ENCODE peak calls at places on chromosomes 3 and 15, in ten cellular contexts. K is RWPE2, M is lower leg skin, R is astrocyte of the cerebellum, Q is transverse colon, N is fibroblast of mammary gland, I is astrocyte of the spinal cord, Z is cardiac fibroblast, D is fibroblast of the aortic adventitia, H is tibial artery. A is an unnamed sample.

GRCh38 chr3:183966361-183966791 is 51.3 kb downstream of the ABCC5 start:
- DNase-seq in Z (no peak), H (no peak), M (no peak), Q (no peak), D (no peak), I (no peak), R (no peak), K (no peak), N (no peak), A (no peak)

GRCh38 chr15:47737424-47737823 is 20.1 kb downstream of the SEMA6D start:
- DNase-seq in I (no peak), H (no peak), Q (no peak), D (peak), N (peak), Z (peak), R (no peak), K (no peak), M (no peak), A (no peak)

GRCh38 chr3:47475029-47475569 is 642 bp downstream of the SCAP start:
- DNase-seq in Z (peak), D (peak), R (no peak), I (peak), Q (peak), K (no peak), N (peak), M (no peak), H (no peak), A (peak)

GRCh38 chr3:71495708-71496472 is 87.6 kb downstream of the FOXP1 start:
- DNase-seq in M (no peak), H (no peak), R (no peak), Z (peak), D (peak), I (peak), N (peak), K (no peak), Q (no peak), A (peak)

GRCh38 chr15:32790352-32790999 is 72.7 kb downstream of the GREM1 start:
- DNase-seq in D (peak), R (peak), Q (no peak), M (no peak), Z (peak), I (peak), N (peak), K (no peak), H (no peak), A (no peak)

GRCh38 chr15:73346735-73347312 is 21.9 kb downstream of the HCN4 start:
- DNase-seq in D (peak), K (no peak), R (peak), H (no peak), M (no peak), N (peak), I (peak), Q (peak), Z (peak), A (peak)

GRCh38 chr3:43892535-43892934 is 201.8 kb downstream of the ABHD5 start:
- DNase-seq in Z (no peak), Q (no peak), D (no peak), K (no peak), M (no peak), I (no peak), R (no peak), H (no peak), N (no peak), A (no peak)

GRCh38 chr3:70861234-70861633 is 548.8 kb upstream of the MDFIC2 start:
- DNase-seq in Z (peak), R (no peak), N (peak), K (no peak), H (no peak), I (peak), M (no peak), D (peak), Q (no peak), A (no peak)

GRCh38 chr15:84598993-84599392 is 1.8 kb upstream of the ZSCAN2 start:
- DNase-seq in Z (peak), K (no peak), M (no peak), H (no peak), I (peak), Q (peak), R (peak), D (peak), N (peak), A (peak)

GRCh38 chr3:141050913-141051632 is at the start of gene SPSB4:
- DNase-seq in D (no peak), R (no peak), I (peak), K (no peak), H (peak), Z (peak), Q (peak), N (peak), M (no peak), A (peak)

GRCh38 chr3:183285828-183286457 is 32.9 kb downstream of the B3GNT5 start:
- DNase-seq in R (peak), I (peak), N (peak), H (peak), Q (peak), K (peak), D (peak), Z (peak), M (peak), A (peak)

DNA sequence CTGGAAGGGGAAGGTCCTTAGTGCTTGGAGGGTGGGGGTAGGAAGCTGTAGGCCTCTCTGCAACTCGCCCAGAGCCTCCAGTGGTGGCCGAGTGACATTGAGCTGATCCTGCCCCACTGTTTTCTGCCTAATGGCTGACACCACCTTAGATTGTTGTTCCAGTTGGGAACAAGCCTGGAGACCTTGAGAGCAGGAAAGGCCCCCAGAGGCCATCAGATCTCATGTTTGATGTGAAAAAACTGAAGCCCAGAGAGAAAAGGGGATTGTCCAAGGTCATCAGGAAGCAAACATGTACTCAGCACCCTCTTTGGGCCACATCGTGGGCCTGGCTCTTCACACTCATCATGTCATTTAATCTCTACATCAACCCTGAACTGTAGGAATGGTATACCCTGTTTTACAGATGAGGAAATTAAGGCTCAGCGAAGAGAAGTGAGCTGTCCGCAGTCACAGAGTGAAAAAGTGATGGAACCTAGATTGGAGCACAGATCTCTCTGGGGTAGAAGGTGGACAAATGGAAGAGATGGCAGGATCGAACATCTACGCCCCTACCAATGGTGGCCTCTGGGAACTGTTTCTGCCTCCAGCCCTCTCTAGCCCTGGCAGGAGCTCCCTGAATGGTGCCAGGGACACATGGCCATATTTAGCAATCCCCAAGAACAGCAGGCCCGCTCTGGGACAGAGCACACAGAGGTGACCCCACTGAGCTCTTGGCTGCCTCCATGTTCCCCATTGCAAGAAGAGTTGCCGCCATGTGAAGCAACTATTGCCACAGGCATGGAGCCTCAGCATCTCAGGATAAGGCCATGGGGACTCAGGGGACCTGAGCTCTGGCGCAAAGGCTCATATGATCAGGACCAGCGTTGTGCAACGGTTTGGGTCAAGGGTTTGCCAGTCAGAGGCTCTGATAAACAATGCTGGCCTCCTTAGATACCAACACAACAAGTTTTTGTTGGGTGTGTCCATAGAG is 31.6 kb upstream of the TSEN2 start:
- DNase-seq in D (no peak), Q (no peak), Z (no peak), H (no peak), M (no peak), N (no peak), R (no peak), K (peak), I (no peak), A (no peak)
- TF ChIP-seq CTCF in D (no peak), Q (no peak), Z (no peak), H (no peak), M (no peak), N (no peak), R (no peak), K (no peak), I (no peak), A (no peak)

DNA sequence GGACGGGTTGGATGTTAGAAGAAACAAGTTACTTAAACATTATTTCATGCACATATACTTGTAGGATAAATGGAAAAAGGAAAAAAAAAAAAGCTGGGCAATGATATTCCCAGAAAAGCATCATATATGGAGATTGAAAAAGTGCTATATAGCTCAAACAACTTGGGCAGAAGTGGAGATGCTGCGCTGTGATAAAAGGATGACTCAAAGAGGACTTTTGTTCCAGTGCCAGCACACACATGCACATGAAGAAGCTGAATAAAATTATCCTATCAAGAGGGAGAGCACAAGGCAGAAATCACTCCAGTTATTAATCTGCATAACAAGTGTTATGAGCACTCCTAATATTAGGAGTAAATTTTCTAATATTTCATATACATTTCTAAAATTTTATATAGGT is 30.9 kb downstream of the FRMD4B start:
- DNase-seq in D (peak), K (no peak), H (no peak), R (no peak), N (peak), I (no peak), Q (no peak), M (no peak), Z (no peak), A (no peak)
- TF ChIP-seq CTCF in D (no peak), K (no peak), H (no peak), R (no peak), N (no peak), I (no peak), Q (no peak), M (no peak), Z (no peak), A (no peak)

GRCh38 chr3:42442640-42443039 is 32.2 kb upstream of the LYZL4 start:
- DNase-seq in K (no peak), I (no peak), R (no peak), N (no peak), Z (no peak), D (no peak), M (no peak), Q (no peak), H (no peak), A (no peak)
- TF ChIP-seq CTCF in K (no peak), I (peak), R (peak), N (peak), Z (peak), D (no peak), M (no peak), Q (no peak), H (no peak), A (no peak)

DNA sequence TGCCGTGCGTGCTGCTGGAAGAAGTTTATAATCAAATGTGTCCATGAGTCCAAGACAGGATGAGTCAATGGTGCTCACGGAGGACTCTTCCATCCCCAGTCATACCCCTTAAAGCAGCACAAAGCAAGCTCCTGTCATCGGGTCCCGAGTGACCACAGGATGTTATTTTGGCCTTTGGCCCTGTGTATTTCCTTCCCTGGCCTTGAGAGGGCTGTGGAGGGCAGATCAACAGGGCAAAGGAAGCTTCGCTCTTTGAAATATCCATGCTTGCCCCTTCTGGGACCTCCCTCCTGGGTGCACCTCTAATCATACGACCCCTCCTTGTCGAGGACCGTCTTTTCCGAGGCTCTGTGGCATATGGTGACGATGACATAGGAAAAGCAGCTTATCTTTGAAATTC is 93.4 kb downstream of the SLCO3A1 start:
- DNase-seq in D (no peak), N (no peak), R (no peak), Q (no peak), I (no peak), M (no peak), H (no peak), Z (no peak), K (no peak), A (no peak)
- TF ChIP-seq CTCF in D (no peak), N (no peak), R (no peak), Q (no peak), I (no peak), M (no peak), H (no peak), Z (peak), K (no peak), A (no peak)

DNA sequence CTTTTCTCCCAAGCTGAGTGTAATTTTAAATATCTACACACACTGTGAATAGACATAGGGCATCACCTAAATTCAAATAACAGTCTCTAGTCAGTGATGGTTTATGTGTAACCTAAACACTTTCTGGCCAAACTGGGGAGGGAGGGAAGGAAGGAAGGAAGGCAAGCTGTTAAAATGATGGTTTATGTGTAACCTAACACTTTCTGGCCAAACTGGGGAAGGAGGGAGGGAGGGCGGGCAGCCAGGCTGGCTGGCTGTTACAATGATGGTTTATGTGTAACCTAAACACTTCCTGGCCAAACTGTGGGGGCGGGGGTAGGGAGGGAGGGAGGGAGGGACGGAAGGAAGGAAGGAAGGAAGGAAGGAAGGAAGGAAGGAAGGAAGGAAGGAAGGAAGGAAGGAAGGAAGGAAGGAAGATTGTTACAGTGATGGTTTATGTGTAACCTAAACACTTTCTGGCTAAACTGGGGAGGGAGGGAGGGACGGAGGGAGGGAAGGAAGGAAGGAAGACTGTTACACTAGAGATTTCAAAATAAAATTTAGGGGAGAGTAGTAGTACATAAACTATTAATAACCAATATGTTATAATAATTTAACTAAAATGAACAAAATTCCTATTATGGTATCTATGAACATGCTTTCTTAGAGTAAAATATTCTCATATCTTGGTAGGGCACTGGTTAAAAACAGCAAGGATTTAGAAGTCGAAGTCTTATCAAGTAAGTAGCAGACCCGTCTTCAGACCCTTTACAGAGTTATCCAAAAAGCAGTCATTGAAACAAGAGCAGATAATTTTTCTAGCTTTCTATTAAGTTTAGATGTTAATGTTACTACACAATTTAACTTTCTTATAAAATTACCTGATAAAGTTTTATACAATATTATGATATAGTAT is 148.1 kb downstream of the LMLN start:
- DNase-seq in D (no peak), H (no peak), I (no peak), N (no peak), M (no peak), R (no peak), K (no peak), Q (no peak), Z (no peak), A (no peak)
- TF ChIP-seq CTCF in D (no peak), H (no peak), I (no peak), N (no peak), M (no peak), R (no peak), K (no peak), Q (no peak), Z (no peak), A (no peak)

GRCh38 chr3:20186600-20187004 is 596 bp upstream of the SGO1 start:
- DNase-seq in R (no peak), H (no peak), Z (no peak), I (no peak), N (peak), K (no peak), D (no peak), Q (no peak), M (no peak), A (no peak)

GRCh38 chr3:20185364-20185732 is 658 bp downstream of the SGO1 start:
- DNase-seq in K (no peak), I (no peak), N (peak), Z (peak), H (no peak), D (peak), M (no peak), Q (no peak), R (no peak), A (peak)

GRCh38 chr3:20194793-20195460 is 8.9 kb upstream of the SGO1 start:
- DNase-seq in N (no peak), H (no peak), M (no peak), Q (no peak), Z (no peak), D (peak), K (no peak), I (no peak), R (no peak), A (no peak)

GRCh38 chr3:20185733-20186599 is at the start of gene SGO1:
- DNase-seq in I (peak), N (peak), K (peak), Z (peak), D (peak), H (peak), M (peak), Q (peak), R (peak), A (peak)

DNA sequence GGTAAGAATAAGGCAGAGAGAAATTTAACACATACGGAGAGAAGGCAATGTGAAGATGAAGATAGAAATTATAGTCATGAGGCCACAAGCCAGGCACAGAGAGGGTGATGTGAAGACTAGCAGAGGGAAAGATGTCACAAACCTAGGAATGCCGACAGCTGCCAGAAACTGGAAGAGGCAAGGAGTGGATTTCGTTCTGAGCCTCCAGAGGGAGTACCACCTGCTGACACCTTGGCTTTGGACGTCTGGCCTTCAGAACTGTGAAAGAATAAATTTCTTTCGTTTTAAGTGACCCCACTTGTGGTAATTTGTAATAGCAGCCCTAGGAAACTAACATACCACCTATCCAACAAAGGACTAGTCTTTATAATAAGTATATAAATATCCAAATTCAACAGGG is 5.0 kb upstream of the SGO1 start:
- DNase-seq in M (no peak), N (no peak), K (no peak), Z (no peak), R (no peak), I (no peak), H (no peak), D (no peak), Q (no peak), A (no peak)
- TF ChIP-seq CTCF in M (no peak), N (no peak), K (no peak), Z (no peak), R (no peak), I (peak), H (no peak), D (no peak), Q (no peak), A (no peak)

DNA sequence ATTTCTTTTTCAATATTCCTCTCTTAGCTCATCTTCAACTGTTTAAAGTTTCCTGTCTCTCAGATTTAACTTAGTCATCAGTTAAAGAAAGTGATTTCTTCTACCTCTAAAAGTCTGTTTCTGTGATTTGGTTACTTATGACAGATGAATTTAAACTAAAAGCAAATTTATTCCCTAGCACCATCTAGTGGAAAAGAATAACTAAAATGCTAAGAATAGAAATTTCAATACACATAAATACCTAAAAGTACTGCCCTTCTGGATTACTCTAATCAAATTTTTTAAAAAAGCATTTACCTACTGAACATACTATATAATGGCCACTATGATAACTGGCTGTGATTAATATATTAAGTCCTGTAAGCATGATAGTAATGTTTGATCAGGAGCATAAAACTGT is 14.0 kb upstream of the ZCWPW2 start:
- DNase-seq in Z (peak), N (peak), I (no peak), H (no peak), K (no peak), R (no peak), D (peak), Q (no peak), M (no peak), A (no peak)
- TF ChIP-seq CTCF in Z (no peak), N (peak), I (peak), H (no peak), K (peak), R (no peak), D (peak), Q (no peak), M (no peak), A (peak)